ENCODE peak calls at places on chromosome 6, in ten cellular contexts. One of them, this sample, is unnamed.

GRCh38 chr6:52300489-52300931 is 16.0 kb upstream of the MCM3 start:
- DNase-seq in lower leg skin: no peak
- DNase-seq in stimulated activated CD4-positive, alpha-beta T cell treated with anti-CD3 and anti-CD28 coated beads, Interleukin-15, amount 100 ng/mL, for 1 hour: no peak
- DNase-seq in GM23248: no peak
- DNase-seq in A673: no peak
- DNase-seq in NCI-H1092 treated with DMSO at 0.1 percent for 48 hours: no peak
- DNase-seq in Calu3: no peak
- DNase-seq in activated CD4-positive, alpha-beta T cell treated with anti-CD3 and anti-CD28 coated beads, Interleukin-2, amount 10 ng/mL, durations not matched to agents 7 days and 5 days: no peak
- DNase-seq in GM04504: no peak
- DNase-seq in hepatic stellate cell: no peak
- DNase-seq in this sample: no peak

GRCh38 chr6:35557239-35557638 is 44.5 kb upstream of the TULP1 start:
- DNase-seq in lower leg skin: no peak
- DNase-seq in stimulated activated CD4-positive, alpha-beta T cell treated with anti-CD3 and anti-CD28 coated beads, Interleukin-15, amount 100 ng/mL, for 1 hour: no peak
- DNase-seq in GM23248: no peak
- DNase-seq in A673: no peak
- DNase-seq in NCI-H1092 treated with DMSO at 0.1 percent for 48 hours: no peak
- DNase-seq in Calu3: no peak
- DNase-seq in activated CD4-positive, alpha-beta T cell treated with anti-CD3 and anti-CD28 coated beads, Interleukin-2, amount 10 ng/mL, durations not matched to agents 7 days and 5 days: no peak
- DNase-seq in GM04504: no peak
- DNase-seq in hepatic stellate cell: no peak
- DNase-seq in this sample: no peak

GRCh38 chr6:141884850-141885249 is 247.9 kb upstream of the GJE1 start:
- DNase-seq in lower leg skin: no peak
- DNase-seq in stimulated activated CD4-positive, alpha-beta T cell treated with anti-CD3 and anti-CD28 coated beads, Interleukin-15, amount 100 ng/mL, for 1 hour: no peak
- DNase-seq in GM23248: no peak
- DNase-seq in A673: no peak
- DNase-seq in NCI-H1092 treated with DMSO at 0.1 percent for 48 hours: no peak
- DNase-seq in Calu3: no peak
- DNase-seq in activated CD4-positive, alpha-beta T cell treated with anti-CD3 and anti-CD28 coated beads, Interleukin-2, amount 10 ng/mL, durations not matched to agents 7 days and 5 days: no peak
- DNase-seq in GM04504: no peak
- DNase-seq in hepatic stellate cell: no peak
- DNase-seq in this sample: no peak

GRCh38 chr6:84089081-84089480 is 55.5 kb downstream of the MRAP2 start:
- DNase-seq in lower leg skin: no peak
- DNase-seq in stimulated activated CD4-positive, alpha-beta T cell treated with anti-CD3 and anti-CD28 coated beads, Interleukin-15, amount 100 ng/mL, for 1 hour: no peak
- DNase-seq in GM23248: no peak
- DNase-seq in A673: no peak
- DNase-seq in NCI-H1092 treated with DMSO at 0.1 percent for 48 hours: no peak
- DNase-seq in Calu3: no peak
- DNase-seq in activated CD4-positive, alpha-beta T cell treated with anti-CD3 and anti-CD28 coated beads, Interleukin-2, amount 10 ng/mL, durations not matched to agents 7 days and 5 days: no peak
- DNase-seq in GM04504: no peak
- DNase-seq in hepatic stellate cell: no peak
- DNase-seq in this sample: no peak

GRCh38 chr6:21371676-21372161 is 221.8 kb upstream of the SOX4 start:
- DNase-seq in lower leg skin: no peak
- DNase-seq in stimulated activated CD4-positive, alpha-beta T cell treated with anti-CD3 and anti-CD28 coated beads, Interleukin-15, amount 100 ng/mL, for 1 hour: no peak
- DNase-seq in GM23248: peak
- DNase-seq in A673: no peak
- DNase-seq in NCI-H1092 treated with DMSO at 0.1 percent for 48 hours: no peak
- DNase-seq in Calu3: no peak
- DNase-seq in activated CD4-positive, alpha-beta T cell treated with anti-CD3 and anti-CD28 coated beads, Interleukin-2, amount 10 ng/mL, durations not matched to agents 7 days and 5 days: no peak
- DNase-seq in GM04504: peak
- DNase-seq in hepatic stellate cell: no peak
- DNase-seq in this sample: no peak

GRCh38 chr6:49955847-49956246 is 8.1 kb downstream of the DEFB114 start:
- DNase-seq in lower leg skin: no peak
- DNase-seq in stimulated activated CD4-positive, alpha-beta T cell treated with anti-CD3 and anti-CD28 coated beads, Interleukin-15, amount 100 ng/mL, for 1 hour: no peak
- DNase-seq in GM23248: no peak
- DNase-seq in A673: no peak
- DNase-seq in NCI-H1092 treated with DMSO at 0.1 percent for 48 hours: no peak
- DNase-seq in Calu3: no peak
- DNase-seq in activated CD4-positive, alpha-beta T cell treated with anti-CD3 and anti-CD28 coated beads, Interleukin-2, amount 10 ng/mL, durations not matched to agents 7 days and 5 days: no peak
- DNase-seq in GM04504: no peak
- DNase-seq in hepatic stellate cell: no peak
- DNase-seq in this sample: no peak

GRCh38 chr6:124535746-124536145 is 426.5 kb upstream of the RNF217 start:
- DNase-seq in lower leg skin: no peak
- DNase-seq in stimulated activated CD4-positive, alpha-beta T cell treated with anti-CD3 and anti-CD28 coated beads, Interleukin-15, amount 100 ng/mL, for 1 hour: no peak
- DNase-seq in GM23248: no peak
- DNase-seq in A673: no peak
- DNase-seq in NCI-H1092 treated with DMSO at 0.1 percent for 48 hours: no peak
- DNase-seq in Calu3: peak
- DNase-seq in activated CD4-positive, alpha-beta T cell treated with anti-CD3 and anti-CD28 coated beads, Interleukin-2, amount 10 ng/mL, durations not matched to agents 7 days and 5 days: no peak
- DNase-seq in GM04504: no peak
- DNase-seq in hepatic stellate cell: no peak
- DNase-seq in this sample: peak

GRCh38 chr6:33904050-33904827 is 100.4 kb upstream of the MLN start:
- DNase-seq in lower leg skin: no peak
- DNase-seq in stimulated activated CD4-positive, alpha-beta T cell treated with anti-CD3 and anti-CD28 coated beads, Interleukin-15, amount 100 ng/mL, for 1 hour: peak
- DNase-seq in GM23248: no peak
- DNase-seq in A673: no peak
- DNase-seq in NCI-H1092 treated with DMSO at 0.1 percent for 48 hours: no peak
- DNase-seq in Calu3: no peak
- DNase-seq in activated CD4-positive, alpha-beta T cell treated with anti-CD3 and anti-CD28 coated beads, Interleukin-2, amount 10 ng/mL, durations not matched to agents 7 days and 5 days: peak
- DNase-seq in GM04504: no peak
- DNase-seq in hepatic stellate cell: no peak
- DNase-seq in this sample: no peak

GRCh38 chr6:88474720-88475119 is 308.6 kb upstream of the CNR1 start:
- DNase-seq in lower leg skin: no peak
- DNase-seq in stimulated activated CD4-positive, alpha-beta T cell treated with anti-CD3 and anti-CD28 coated beads, Interleukin-15, amount 100 ng/mL, for 1 hour: no peak
- DNase-seq in GM23248: no peak
- DNase-seq in A673: no peak
- DNase-seq in NCI-H1092 treated with DMSO at 0.1 percent for 48 hours: no peak
- DNase-seq in Calu3: no peak
- DNase-seq in activated CD4-positive, alpha-beta T cell treated with anti-CD3 and anti-CD28 coated beads, Interleukin-2, amount 10 ng/mL, durations not matched to agents 7 days and 5 days: no peak
- DNase-seq in GM04504: no peak
- DNase-seq in hepatic stellate cell: no peak
- DNase-seq in this sample: no peak

GRCh38 chr6:146895101-146895771 is 296.5 kb downstream of the ADGB start:
- DNase-seq in lower leg skin: no peak
- DNase-seq in stimulated activated CD4-positive, alpha-beta T cell treated with anti-CD3 and anti-CD28 coated beads, Interleukin-15, amount 100 ng/mL, for 1 hour: no peak
- DNase-seq in GM23248: no peak
- DNase-seq in A673: no peak
- DNase-seq in NCI-H1092 treated with DMSO at 0.1 percent for 48 hours: no peak
- DNase-seq in Calu3: no peak
- DNase-seq in activated CD4-positive, alpha-beta T cell treated with anti-CD3 and anti-CD28 coated beads, Interleukin-2, amount 10 ng/mL, durations not matched to agents 7 days and 5 days: no peak
- DNase-seq in GM04504: no peak
- DNase-seq in hepatic stellate cell: no peak
- DNase-seq in this sample: no peak

GRCh38 chr6:499617-500016 is 108.1 kb downstream of the IRF4 start:
- DNase-seq in lower leg skin: no peak
- DNase-seq in stimulated activated CD4-positive, alpha-beta T cell treated with anti-CD3 and anti-CD28 coated beads, Interleukin-15, amount 100 ng/mL, for 1 hour: no peak
- DNase-seq in GM23248: no peak
- DNase-seq in A673: no peak
- DNase-seq in NCI-H1092 treated with DMSO at 0.1 percent for 48 hours: no peak
- DNase-seq in Calu3: no peak
- DNase-seq in activated CD4-positive, alpha-beta T cell treated with anti-CD3 and anti-CD28 coated beads, Interleukin-2, amount 10 ng/mL, durations not matched to agents 7 days and 5 days: peak
- DNase-seq in GM04504: no peak
- DNase-seq in hepatic stellate cell: no peak
- DNase-seq in this sample: no peak

GRCh38 chr6:153790048-153790447 is 249.0 kb upstream of the OPRM1 start:
- DNase-seq in lower leg skin: peak
- DNase-seq in stimulated activated CD4-positive, alpha-beta T cell treated with anti-CD3 and anti-CD28 coated beads, Interleukin-15, amount 100 ng/mL, for 1 hour: no peak
- DNase-seq in GM23248: peak
- DNase-seq in A673: peak
- DNase-seq in NCI-H1092 treated with DMSO at 0.1 percent for 48 hours: no peak
- DNase-seq in Calu3: peak
- DNase-seq in activated CD4-positive, alpha-beta T cell treated with anti-CD3 and anti-CD28 coated beads, Interleukin-2, amount 10 ng/mL, durations not matched to agents 7 days and 5 days: no peak
- DNase-seq in GM04504: no peak
- DNase-seq in hepatic stellate cell: peak
- DNase-seq in this sample: no peak

GRCh38 chr6:132495604-132496079 is 17.3 kb downstream of the STX7 start:
- DNase-seq in lower leg skin: no peak
- DNase-seq in stimulated activated CD4-positive, alpha-beta T cell treated with anti-CD3 and anti-CD28 coated beads, Interleukin-15, amount 100 ng/mL, for 1 hour: no peak
- DNase-seq in GM23248: no peak
- DNase-seq in A673: no peak
- DNase-seq in NCI-H1092 treated with DMSO at 0.1 percent for 48 hours: no peak
- DNase-seq in Calu3: no peak
- DNase-seq in activated CD4-positive, alpha-beta T cell treated with anti-CD3 and anti-CD28 coated beads, Interleukin-2, amount 10 ng/mL, durations not matched to agents 7 days and 5 days: no peak
- DNase-seq in GM04504: no peak
- DNase-seq in hepatic stellate cell: no peak
- DNase-seq in this sample: no peak

GRCh38 chr6:113168057-113168456 is 689.1 kb upstream of the MARCKS start:
- DNase-seq in lower leg skin: no peak
- DNase-seq in stimulated activated CD4-positive, alpha-beta T cell treated with anti-CD3 and anti-CD28 coated beads, Interleukin-15, amount 100 ng/mL, for 1 hour: no peak
- DNase-seq in GM23248: no peak
- DNase-seq in A673: no peak
- DNase-seq in NCI-H1092 treated with DMSO at 0.1 percent for 48 hours: no peak
- DNase-seq in Calu3: no peak
- DNase-seq in activated CD4-positive, alpha-beta T cell treated with anti-CD3 and anti-CD28 coated beads, Interleukin-2, amount 10 ng/mL, durations not matched to agents 7 days and 5 days: no peak
- DNase-seq in GM04504: no peak
- DNase-seq in hepatic stellate cell: no peak
- DNase-seq in this sample: no peak

GRCh38 chr6:16683524-16684194 is 77.6 kb downstream of the ATXN1 start:
- DNase-seq in lower leg skin: peak
- DNase-seq in stimulated activated CD4-positive, alpha-beta T cell treated with anti-CD3 and anti-CD28 coated beads, Interleukin-15, amount 100 ng/mL, for 1 hour: no peak
- DNase-seq in GM23248: peak
- DNase-seq in A673: peak
- DNase-seq in NCI-H1092 treated with DMSO at 0.1 percent for 48 hours: no peak
- DNase-seq in Calu3: peak
- DNase-seq in activated CD4-positive, alpha-beta T cell treated with anti-CD3 and anti-CD28 coated beads, Interleukin-2, amount 10 ng/mL, durations not matched to agents 7 days and 5 days: no peak
- DNase-seq in GM04504: peak
- DNase-seq in hepatic stellate cell: no peak
- DNase-seq in this sample: peak

GRCh38 chr6:35370799-35371493 is 28.6 kb downstream of the PPARD start:
- DNase-seq in lower leg skin: peak
- DNase-seq in stimulated activated CD4-positive, alpha-beta T cell treated with anti-CD3 and anti-CD28 coated beads, Interleukin-15, amount 100 ng/mL, for 1 hour: no peak
- DNase-seq in GM23248: peak
- DNase-seq in A673: no peak
- DNase-seq in NCI-H1092 treated with DMSO at 0.1 percent for 48 hours: no peak
- DNase-seq in Calu3: no peak
- DNase-seq in activated CD4-positive, alpha-beta T cell treated with anti-CD3 and anti-CD28 coated beads, Interleukin-2, amount 10 ng/mL, durations not matched to agents 7 days and 5 days: no peak
- DNase-seq in GM04504: no peak
- DNase-seq in hepatic stellate cell: peak
- DNase-seq in this sample: peak

GRCh38 chr6:74289881-74290280 is 593.9 kb downstream of the CD109 start:
- DNase-seq in lower leg skin: no peak
- DNase-seq in stimulated activated CD4-positive, alpha-beta T cell treated with anti-CD3 and anti-CD28 coated beads, Interleukin-15, amount 100 ng/mL, for 1 hour: no peak
- DNase-seq in GM23248: peak
- DNase-seq in A673: no peak
- DNase-seq in NCI-H1092 treated with DMSO at 0.1 percent for 48 hours: no peak
- DNase-seq in Calu3: no peak
- DNase-seq in activated CD4-positive, alpha-beta T cell treated with anti-CD3 and anti-CD28 coated beads, Interleukin-2, amount 10 ng/mL, durations not matched to agents 7 days and 5 days: no peak
- DNase-seq in GM04504: peak
- DNase-seq in hepatic stellate cell: no peak
- DNase-seq in this sample: no peak

GRCh38 chr6:25601797-25602679 is 50.0 kb upstream of the SCGN start:
- DNase-seq in lower leg skin: no peak
- DNase-seq in stimulated activated CD4-positive, alpha-beta T cell treated with anti-CD3 and anti-CD28 coated beads, Interleukin-15, amount 100 ng/mL, for 1 hour: no peak
- DNase-seq in GM23248: peak
- DNase-seq in A673: peak
- DNase-seq in NCI-H1092 treated with DMSO at 0.1 percent for 48 hours: peak
- DNase-seq in Calu3: no peak
- DNase-seq in activated CD4-positive, alpha-beta T cell treated with anti-CD3 and anti-CD28 coated beads, Interleukin-2, amount 10 ng/mL, durations not matched to agents 7 days and 5 days: no peak
- DNase-seq in GM04504: peak
- DNase-seq in hepatic stellate cell: peak
- DNase-seq in this sample: no peak

GRCh38 chr6:99093781-99094180 is 146.0 kb upstream of the FBXL4 start:
- DNase-seq in lower leg skin: no peak
- DNase-seq in stimulated activated CD4-positive, alpha-beta T cell treated with anti-CD3 and anti-CD28 coated beads, Interleukin-15, amount 100 ng/mL, for 1 hour: no peak
- DNase-seq in GM23248: no peak
- DNase-seq in A673: no peak
- DNase-seq in NCI-H1092 treated with DMSO at 0.1 percent for 48 hours: peak
- DNase-seq in Calu3: no peak
- DNase-seq in activated CD4-positive, alpha-beta T cell treated with anti-CD3 and anti-CD28 coated beads, Interleukin-2, amount 10 ng/mL, durations not matched to agents 7 days and 5 days: no peak
- DNase-seq in GM04504: no peak
- DNase-seq in hepatic stellate cell: no peak
- DNase-seq in this sample: no peak

GRCh38 chr6:41278699-41279405 is 7.6 kb downstream of the TREM1 start:
- DNase-seq in lower leg skin: no peak
- DNase-seq in stimulated activated CD4-positive, alpha-beta T cell treated with anti-CD3 and anti-CD28 coated beads, Interleukin-15, amount 100 ng/mL, for 1 hour: peak
- DNase-seq in GM23248: peak
- DNase-seq in A673: peak
- DNase-seq in NCI-H1092 treated with DMSO at 0.1 percent for 48 hours: peak
- DNase-seq in Calu3: peak
- DNase-seq in activated CD4-positive, alpha-beta T cell treated with anti-CD3 and anti-CD28 coated beads, Interleukin-2, amount 10 ng/mL, durations not matched to agents 7 days and 5 days: peak
- DNase-seq in GM04504: no peak
- DNase-seq in hepatic stellate cell: no peak
- DNase-seq in this sample: peak

GRCh38 chr6:167554854-167555253 is 230.0 kb downstream of the TTLL2 start:
- DNase-seq in lower leg skin: no peak
- DNase-seq in stimulated activated CD4-positive, alpha-beta T cell treated with anti-CD3 and anti-CD28 coated beads, Interleukin-15, amount 100 ng/mL, for 1 hour: no peak
- DNase-seq in GM23248: no peak
- DNase-seq in A673: no peak
- DNase-seq in NCI-H1092 treated with DMSO at 0.1 percent for 48 hours: no peak
- DNase-seq in Calu3: no peak
- DNase-seq in activated CD4-positive, alpha-beta T cell treated with anti-CD3 and anti-CD28 coated beads, Interleukin-2, amount 10 ng/mL, durations not matched to agents 7 days and 5 days: no peak
- DNase-seq in GM04504: no peak
- DNase-seq in hepatic stellate cell: no peak
- DNase-seq in this sample: no peak

GRCh38 chr6:21678990-21679389 is 85.4 kb downstream of the SOX4 start:
- DNase-seq in lower leg skin: no peak
- DNase-seq in stimulated activated CD4-positive, alpha-beta T cell treated with anti-CD3 and anti-CD28 coated beads, Interleukin-15, amount 100 ng/mL, for 1 hour: no peak
- DNase-seq in GM23248: peak
- DNase-seq in A673: no peak
- DNase-seq in NCI-H1092 treated with DMSO at 0.1 percent for 48 hours: no peak
- DNase-seq in Calu3: peak
- DNase-seq in activated CD4-positive, alpha-beta T cell treated with anti-CD3 and anti-CD28 coated beads, Interleukin-2, amount 10 ng/mL, durations not matched to agents 7 days and 5 days: no peak
- DNase-seq in GM04504: no peak
- DNase-seq in hepatic stellate cell: peak
- DNase-seq in this sample: no peak

This sample was measured in thyroid gland.